ENCODE peak calls at places on chromosomes 12 and 14, in nine cellular contexts. Z is activated gamma-delta T cell treated with anti-CD3 and anti-CD28 coated beads, Interleukin-2, amount 50 U/mL, for 16 hours; A is COR-L47; N is A172; V is fibroblast of mammary gland; T is uterus; M is brain microvascular endothelial cell; D is HEK293T; J is stimulated activated CD4-positive, alpha-beta T cell treated with anti-CD3 and anti-CD28 coated beads, Interleukin-2, amount 100 ng/mL, for 48 hours. L is an unnamed sample.

GRCh38 chr14:72544615-72545387 is 349.1 kb downstream of the DPF3 start:
- DNase-seq in J (no peak), N (no peak), T (no peak), V (no peak), Z (no peak), D (no peak), M (no peak), A (no peak), L (no peak)

GRCh38 chr14:44403194-44403593 is 103.9 kb downstream of the FSCB start:
- DNase-seq in M (no peak), V (no peak), D (no peak), A (no peak), T (no peak), Z (no peak), N (no peak), J (no peak), L (no peak)

GRCh38 chr14:99213603-99214002 is 58.4 kb downstream of the BCL11B start:
- DNase-seq in D (no peak), V (no peak), Z (no peak), N (no peak), J (no peak), M (no peak), A (no peak), T (no peak), L (no peak)

GRCh38 chr14:64993263-64993662 is 6.6 kb downstream of the FNTB start:
- DNase-seq in A (no peak), M (no peak), J (no peak), N (no peak), V (no peak), Z (no peak), D (no peak), T (no peak), L (no peak)

GRCh38 chr14:60775296-60775695 is 40.7 kb downstream of the MNAT1 start:
- DNase-seq in J (no peak), N (peak), Z (no peak), D (no peak), V (peak), T (no peak), M (peak), A (no peak), L (no peak)

GRCh38 chr12:93847517-93848452 is 170.6 kb downstream of the CRADD start:
- DNase-seq in M (no peak), T (no peak), A (no peak), V (peak), D (no peak), J (no peak), Z (no peak), N (no peak), L (no peak)

GRCh38 chr14:64760146-64760755 is 56.0 kb downstream of the PLEKHG3 start:
- DNase-seq in J (peak), D (peak), N (no peak), T (no peak), M (peak), A (no peak), V (peak), Z (peak), L (peak)

GRCh38 chr12:90253674-90254181 is 545.1 kb upstream of the ATP2B1 start:
- DNase-seq in A (peak), Z (peak), J (peak), V (peak), N (peak), M (peak), D (peak), T (no peak), L (peak)

GRCh38 chr12:104454997-104455396 is 1.8 kb upstream of the CHST11 start:
- DNase-seq in V (peak), N (peak), M (no peak), J (no peak), D (no peak), Z (no peak), A (no peak), T (no peak), L (no peak)

GRCh38 chr12:25598956-25599355 is 45.9 kb upstream of the LMNTD1 start:
- DNase-seq in N (no peak), J (no peak), Z (no peak), V (no peak), A (no peak), D (no peak), T (no peak), M (no peak), L (no peak)

GRCh38 chr12:130339946-130340345 is 2.3 kb downstream of the PIWIL1 start:
- DNase-seq in N (peak), M (no peak), A (no peak), D (no peak), V (no peak), J (no peak), T (no peak), Z (no peak), L (no peak)

GRCh38 chr14:24238123-24238522 is 4.3 kb downstream of the TINF2 start:
- DNase-seq in J (no peak), A (no peak), T (no peak), N (no peak), M (no peak), V (no peak), Z (no peak), D (no peak), L (no peak)

GRCh38 chr12:30794591-30795409 is 40.0 kb upstream of the CAPRIN2 start:
- DNase-seq in J (peak), A (peak), Z (no peak), V (peak), T (no peak), D (peak), M (peak), N (peak), L (no peak)

GRCh38 chr12:70883855-70884254 is 36.7 kb downstream of the PTPRR start:
- DNase-seq in M (no peak), V (no peak), Z (no peak), A (no peak), J (no peak), D (no peak), N (no peak), T (no peak), L (no peak)

GRCh38 chr14:100065942-100066574 is 836 bp downstream of the EVL start:
- DNase-seq in T (no peak), A (no peak), D (no peak), Z (peak), N (no peak), J (no peak), M (no peak), V (peak), L (peak)

GRCh38 chr12:49335955-49336644 is 888 bp downstream of the C1QL4 start:
- DNase-seq in J (no peak), N (no peak), Z (no peak), V (no peak), T (no peak), M (no peak), A (no peak), D (no peak), L (no peak)

GRCh38 chr14:29805415-29806123 is 122.1 kb downstream of the PRKD1 start:
- DNase-seq in M (peak), T (peak), Z (no peak), N (peak), D (peak), A (no peak), J (no peak), V (peak), L (no peak)

GRCh38 chr12:9235519-9235918 is 27.3 kb upstream of the PZP start:
- DNase-seq in J (no peak), D (no peak), N (no peak), A (no peak), V (no peak), T (no peak), Z (no peak), M (no peak), L (no peak)

GRCh38 chr12:6962285-6963015 is 8.0 kb downstream of the PHB2 start:
- DNase-seq in D (no peak), V (no peak), M (no peak), A (no peak), Z (no peak), N (no peak), T (no peak), J (no peak), L (no peak)

GRCh38 chr14:63186453-63186852 is 17.8 kb upstream of the RHOJ start:
- DNase-seq in D (no peak), V (peak), T (no peak), A (no peak), N (no peak), M (no peak), J (no peak), Z (no peak), L (no peak)

GRCh38 chr12:29438752-29439408 is 57.9 kb upstream of the ERGIC2 start:
- DNase-seq in M (no peak), V (no peak), A (no peak), D (no peak), Z (no peak), T (no peak), J (no peak), N (no peak), L (no peak)

GRCh38 chr12:52185400-52185967 is 6.3 kb downstream of the KRT80 start:
- DNase-seq in A (no peak), Z (no peak), M (no peak), N (peak), T (no peak), J (no peak), V (no peak), D (no peak), L (no peak)

GRCh38 chr12:6700646-6701051 is at the start of gene PIANP:
- DNase-seq in M (no peak), T (peak), J (peak), A (no peak), N (no peak), D (peak), Z (no peak), V (no peak), L (peak)

GRCh38 chr12:115245005-115245404 is 561.0 kb upstream of the TBX3 start:
- DNase-seq in N (no peak), V (no peak), T (no peak), A (no peak), M (no peak), D (no peak), J (no peak), Z (no peak), L (no peak)

GRCh38 chr12:87807127-87807526 is 222.1 kb downstream of the C12orf50 start:
- DNase-seq in J (no peak), T (no peak), N (no peak), M (no peak), V (peak), A (no peak), D (no peak), Z (no peak), L (no peak)

GRCh38 chr12:64650762-64651161 is 40.5 kb downstream of the RASSF3 start:
- DNase-seq in J (no peak), D (no peak), M (no peak), A (no peak), N (no peak), Z (no peak), T (no peak), V (no peak), L (no peak)

GRCh38 chr14:77045570-77045890 is 17.0 kb upstream of the IRF2BPL start:
- DNase-seq in Z (no peak), T (no peak), N (peak), V (no peak), M (no peak), A (no peak), J (no peak), D (no peak), L (no peak)

GRCh38 chr14:90820958-90821357 is 4.7 kb upstream of the TTC7B start:
- DNase-seq in A (peak), N (peak), D (no peak), Z (peak), M (peak), T (no peak), V (peak), J (peak), L (peak)

GRCh38 chr12:122730215-122731014 is at the start of gene HCAR1:
- DNase-seq in Z (no peak), N (no peak), D (no peak), M (peak), T (peak), J (peak), A (peak), V (peak), L (no peak)